ENCODE peak calls at places on chromosomes 12 and 14, in nine cellular contexts. M is HFFc6; V is activated gamma-delta T cell treated with anti-CD3 and anti-CD28 coated beads, Interleukin-2, amount 50 U/mL, for 16 hours; O is RWPE2; Y is T47D; L is NCI-H1105 treated with DMSO at 0.1 percent for 48 hours; P is activated CD4-positive, alpha-beta T cell treated with anti-CD3 and anti-CD28 coated beads, Interleukin-2, amount 50 U/mL, for 1 hour; G is stimulated activated naive CD8-positive, alpha-beta T cell treated with anti-CD3 and anti-CD28 coated beads, Interleukin-15, amount 100 ng/mL, for 72 hours; F is stomach. B is an unnamed sample.

GRCh38 chr14:53715390-53715730 is 241.3 kb downstream of the BMP4 start:
- DNase-seq in M (peak; percentile 38), V (no peak), O (no peak), Y (no peak), L (no peak), P (no peak), G (no peak), F (no peak), B (no peak)

GRCh38 chr14:105382343-105383082 is 15.8 kb upstream of the TEX22 start:
- DNase-seq in M (no peak), V (no peak), O (peak; percentile 69), Y (no peak), L (no peak), P (no peak), G (no peak), F (no peak), B (no peak)

GRCh38 chr12:67795235-67795634 is 146.7 kb downstream of the DYRK2 start:
- DNase-seq in M (no peak), V (no peak), O (no peak), Y (no peak), L (no peak), P (no peak), G (no peak), F (no peak), B (no peak)

GRCh38 chr14:105945891-105946290 is 419.5 kb downstream of the TMEM121 start:
- DNase-seq in M (no peak), V (no peak), O (no peak), Y (no peak), L (peak; percentile 33), P (peak; percentile 17), G (no peak), F (no peak), B (no peak)

GRCh38 chr12:12166751-12167150 is 96.0 kb downstream of the BCL2L14 start:
- DNase-seq in M (no peak), V (no peak), O (no peak), Y (no peak), L (no peak), P (no peak), G (no peak), F (no peak), B (no peak)

GRCh38 chr14:102116361-102117180 is 23.1 kb upstream of the WDR20 start:
- DNase-seq in M (no peak), V (no peak), O (peak; percentile 65), Y (no peak), L (no peak), P (no peak), G (no peak), F (no peak), B (no peak)

GRCh38 chr12:31246470-31246850 is 79.5 kb downstream of the SINHCAF start:
- DNase-seq in M (no peak), V (no peak), O (no peak), Y (peak; percentile 35), L (no peak), P (no peak), G (no peak), F (no peak), B (no peak)

GRCh38 chr14:50775357-50775756 is 55.6 kb downstream of the NIN start:
- DNase-seq in M (peak; percentile 92), V (no peak), O (no peak), Y (no peak), L (no peak), P (no peak), G (no peak), F (no peak), B (no peak)

GRCh38 chr14:80798211-80798610 is 143.3 kb downstream of the CEP128 start:
- DNase-seq in M (no peak), V (no peak), O (no peak), Y (no peak), L (no peak), P (no peak), G (no peak), F (no peak), B (no peak)

GRCh38 chr12:52901715-52902541 is 2.9 kb downstream of the KRT8 start:
- DNase-seq in M (no peak), V (no peak), O (no peak), Y (no peak), L (no peak), P (no peak), G (no peak), F (no peak), B (no peak)

GRCh38 chr12:95102916-95103671 is 29.7 kb upstream of the NR2C1 start:
- DNase-seq in M (peak; percentile 89), V (no peak), O (peak; percentile 60), Y (no peak), L (peak; percentile 89), P (no peak), G (peak; percentile 65), F (no peak), B (peak; percentile 63)

GRCh38 chr14:35384386-35385041 is 20.0 kb downstream of the NFKBIA start:
- DNase-seq in M (peak; percentile 91), V (no peak), O (no peak), Y (no peak), L (no peak), P (no peak), G (no peak), F (no peak), B (no peak)

GRCh38 chr12:31263661-31264060 is 62.3 kb downstream of the SINHCAF start:
- DNase-seq in M (no peak), V (no peak), O (no peak), Y (no peak), L (no peak), P (no peak), G (no peak), F (no peak), B (no peak)

GRCh38 chr14:29518335-29518734 is 409.3 kb downstream of the PRKD1 start:
- DNase-seq in M (peak; percentile 9), V (no peak), O (no peak), Y (no peak), L (peak; percentile 51), P (no peak), G (no peak), F (no peak), B (no peak)

GRCh38 chr12:69897744-69898143 is 72.7 kb downstream of the MYRFL start:
- DNase-seq in M (peak; percentile 75), V (no peak), O (no peak), Y (no peak), L (no peak), P (no peak), G (no peak), F (no peak), B (no peak)

GRCh38 chr12:81792666-81793065 is 33.5 kb upstream of the PPFIA2 start:
- DNase-seq in M (no peak), V (no peak), O (no peak), Y (no peak), L (no peak), P (no peak), G (no peak), F (no peak), B (no peak)

GRCh38 chr14:101360045-101360931 is 201.0 kb upstream of the DIO3 start:
- DNase-seq in M (no peak), V (no peak), O (no peak), Y (no peak), L (no peak), P (no peak), G (no peak), F (no peak), B (no peak)

GRCh38 chr12:27551172-27551840 is 27.3 kb downstream of the PPFIBP1 start:
- DNase-seq in M (no peak), V (no peak), O (no peak), Y (no peak), L (no peak), P (no peak), G (no peak), F (no peak), B (no peak)

GRCh38 chr12:24754690-24755638 is 193.9 kb downstream of the BCAT1 start:
- DNase-seq in M (peak; percentile 76), V (no peak), O (peak; percentile 30), Y (no peak), L (no peak), P (no peak), G (no peak), F (no peak), B (no peak)

GRCh38 chr14:44846232-44846824 is 115.4 kb downstream of the KLHL28 start:
- DNase-seq in M (peak; percentile 44), V (no peak), O (no peak), Y (peak; percentile 50), L (peak; percentile 65), P (no peak), G (no peak), F (no peak), B (no peak)

GRCh38 chr12:49055978-49056754 is 4.4 kb downstream of the KMT2D start:
- DNase-seq in M (peak; percentile 65), V (no peak), O (no peak), Y (peak; percentile 68), L (no peak), P (peak; percentile 40), G (peak; percentile 48), F (peak; percentile 56), B (peak; percentile 71)

GRCh38 chr12:90653051-90653450 is 301.9 kb downstream of the CCER1 start:
- DNase-seq in M (no peak), V (no peak), O (no peak), Y (no peak), L (no peak), P (no peak), G (no peak), F (no peak), B (no peak)

GRCh38 chr12:93127582-93128331 is 198.7 kb upstream of the EEA1 start:
- DNase-seq in M (peak; percentile 70), V (no peak), O (no peak), Y (no peak), L (peak; percentile 98), P (no peak), G (no peak), F (peak; percentile 32), B (no peak)

GRCh38 chr14:45679852-45680251 is 426.9 kb upstream of the MIS18BP1 start:
- DNase-seq in M (peak; percentile 88), V (no peak), O (no peak), Y (no peak), L (no peak), P (no peak), G (no peak), F (no peak), B (no peak)

GRCh38 chr12:124435806-124436345 is 131.5 kb downstream of the NCOR2 start:
- DNase-seq in M (no peak), V (no peak), O (no peak), Y (no peak), L (no peak), P (no peak), G (no peak), F (no peak), B (no peak)

GRCh38 chr14:53509227-53509822 is 356.2 kb upstream of the DDHD1 start:
- DNase-seq in M (no peak), V (no peak), O (peak; percentile 66), Y (no peak), L (no peak), P (no peak), G (no peak), F (no peak), B (no peak)

GRCh38 chr14:73472182-73473114 is 14.1 kb upstream of the NUMB start:
- DNase-seq in M (peak; percentile 73), V (no peak), O (no peak), Y (peak; percentile 68), L (peak; percentile 84), P (no peak), G (peak; percentile 20), F (no peak), B (no peak)

GRCh38 chr14:21894003-21894897 is 220.6 kb upstream of the OR4E1 start:
- DNase-seq in M (no peak), V (peak; percentile 17), O (no peak), Y (no peak), L (no peak), P (peak; percentile 51), G (peak; percentile 56), F (peak; percentile 38), B (no peak)

GRCh38 chr12:40622246-40622838 is 69.9 kb upstream of the CNTN1 start:
- DNase-seq in M (peak; percentile 1), V (no peak), O (no peak), Y (peak; percentile 60), L (peak; percentile 54), P (peak; percentile 6), G (peak; percentile 14), F (peak; percentile 55), B (no peak)

GRCh38 chr12:25701290-25701689 is 148.2 kb upstream of the LMNTD1 start:
- DNase-seq in M (peak; percentile 74), V (no peak), O (no peak), Y (no peak), L (no peak), P (no peak), G (no peak), F (no peak), B (no peak)

GRCh38 chr14:71089974-71090373 is 182.7 kb downstream of the PCNX1 start:
- DNase-seq in M (peak; percentile 41), V (no peak), O (no peak), Y (no peak), L (no peak), P (no peak), G (no peak), F (no peak), B (no peak)